ENCODE peak calls at places on chromosomes 16 and 17, in six cellular contexts. Z is adrenal gland, A is stomach, G is esophagus muscularis mucosa, T is heart right ventricle, L is psoas muscle. H is an unnamed sample. For H3K27me3, the result is how much of the 10 kb centered on the place peaks cover.

GRCh38 chr17:61335105-61335844 is 64.4 kb upstream of the TBX2 start:
- DNase-seq in Z (peak), A (no peak), G (no peak), T (no peak), L (no peak), H (no peak)

GRCh38 chr17:44990994-44991393 is 22.9 kb upstream of the C1QL1 start:
- DNase-seq in Z (no peak), A (no peak), G (no peak), T (no peak), L (no peak), H (no peak)

GRCh38 chr17:69608808-69609494 is 194.5 kb downstream of the MAP2K6 start:
- DNase-seq in Z (peak), A (no peak), G (no peak), T (peak), L (no peak), H (no peak)

GRCh38 chr16:67853670-67854069 is 6.2 kb upstream of the CENPT start:
- DNase-seq in Z (no peak), A (no peak), G (no peak), T (no peak), L (no peak), H (no peak)

GRCh38 chr16:13421726-13422125 is 498.2 kb upstream of the ERCC4 start:
- DNase-seq in Z (no peak), A (no peak), G (no peak), T (no peak), L (no peak), H (no peak)

GRCh38 chr16:58709338-58709737 is 24.8 kb upstream of the SLC38A7 start:
- DNase-seq in Z (no peak), A (no peak), G (no peak), T (no peak), L (no peak), H (no peak)

GRCh38 chr16:1667271-1667670 is 10.8 kb upstream of the JPT2 start:
- DNase-seq in Z (no peak), A (no peak), G (no peak), T (no peak), L (no peak), H (no peak)

GRCh38 chr16:66382966-66383299 is 16.4 kb downstream of the CDH5 start:
- DNase-seq in Z (no peak), A (no peak), G (no peak), T (no peak), L (no peak), H (no peak)

GRCh38 chr17:78539771-78540170 is 37.4 kb downstream of the DNAH17 start:
- DNase-seq in Z (no peak), A (no peak), G (no peak), T (no peak), L (no peak), H (peak)

GRCh38 chr17:30956764-30957374 is 14.0 kb upstream of the RNF135 start:
- DNase-seq in Z (no peak), A (no peak), G (no peak), T (peak), L (peak), H (no peak)

GRCh38 chr17:28407130-28407973 is 1.3 kb upstream of the SLC46A1 start:
- DNase-seq in Z (no peak), A (no peak), G (no peak), T (no peak), L (no peak), H (no peak)

GRCh38 chr16:3214904-3215600 is 19.9 kb downstream of the ZNF200 start:
- DNase-seq in Z (no peak), A (no peak), G (no peak), T (no peak), L (no peak), H (no peak)

GRCh38 chr17:79740413-79740812 is 9.7 kb downstream of the ENPP7 start:
- DNase-seq in Z (no peak), A (no peak), G (no peak), T (no peak), L (no peak), H (no peak)

GRCh38 chr17:77598241-77598620 is 360.3 kb upstream of the TNRC6C start:
- DNase-seq in Z (no peak), A (no peak), G (no peak), T (no peak), L (no peak), H (peak)

GRCh38 chr16:57750796-57751538 is 15.4 kb downstream of the KATNB1 start:
- DNase-seq in Z (no peak), A (no peak), G (no peak), T (no peak), L (peak), H (no peak)

GRCh38 chr16:2278956-2279800 is 11.3 kb upstream of the RNPS1 start:
- DNase-seq in Z (no peak), A (no peak), G (no peak), T (no peak), L (no peak), H (no peak)

GRCh38 chr16:15856901-15857778 is at the start of gene MYH11:
- DNase-seq in Z (no peak), A (no peak), G (no peak), T (no peak), L (no peak), H (peak)

GRCh38 chr17:63751806-63752205 is 10.2 kb upstream of the STRADA start:
- DNase-seq in Z (no peak), A (no peak), G (no peak), T (no peak), L (no peak), H (no peak)

GRCh38 chr16:48276102-48276501 is 28.8 kb upstream of the ABCC11 start:
- DNase-seq in Z (peak), A (no peak), G (no peak), T (no peak), L (no peak), H (no peak)

GRCh38 chr16:1208239-1208830 is 16.7 kb downstream of the TPSG1 start:
- DNase-seq in Z (no peak), A (no peak), G (no peak), T (no peak), L (no peak), H (no peak)

GRCh38 chr17:40075216-40076100 is 12.7 kb downstream of the THRA start:
- DNase-seq in Z (peak), A (peak), G (no peak), T (peak), L (peak), H (peak)

GRCh38 chr17:77919276-77919675 is 39.2 kb upstream of the TNRC6C start:
- DNase-seq in Z (no peak), A (no peak), G (no peak), T (no peak), L (no peak), H (no peak)

GRCh38 chr17:27343972-27344607 is 50.2 kb downstream of the WSB1 start:
- DNase-seq in Z (peak), A (no peak), G (no peak), T (no peak), L (no peak), H (no peak)

GRCh38 chr17:27346228-27346899 is 52.5 kb downstream of the WSB1 start:
- DNase-seq in Z (no peak), A (no peak), G (no peak), T (no peak), L (no peak), H (no peak)

GRCh38 chr17:27348196-27348595 is 54.3 kb downstream of the WSB1 start:
- DNase-seq in Z (no peak), A (no peak), G (no peak), T (no peak), L (no peak), H (no peak)

GRCh38 chr17:27343294-27343693 is 49.4 kb downstream of the WSB1 start:
- DNase-seq in Z (no peak), A (no peak), G (no peak), T (no peak), L (no peak), H (no peak)

GRCh38 chr17:27345141-27345904 is 51.4 kb downstream of the WSB1 start:
- DNase-seq in Z (peak), A (no peak), G (no peak), T (no peak), L (no peak), H (no peak)
- H3K27ac ChIP-seq in Z (peak), A (no peak), G (peak), T (no peak), L (no peak), H (no peak)

GRCh38 chr17:17062356-17062755 is 20.1 kb downstream of the MPRIP start:
- DNase-seq in Z (no peak), A (no peak), G (no peak), T (no peak), L (no peak), H (peak)
- TF ChIP-seq CTCF in Z (no peak), A (no peak), G (no peak), T (no peak), L (no peak), H (no peak)

GRCh38 chr17:51351890-51352289 is 91.5 kb downstream of the UTP18 start:
- DNase-seq in Z (peak), A (no peak), G (no peak), T (no peak), L (no peak), H (no peak)
- H3K27me3 ChIP-seq in Z (under half), A (under half), G (under half), T (under half), L (under half), H (under half)

GRCh38 chr17:76382305-76382802 is 2.1 kb upstream of the SPHK1 start:
- DNase-seq in Z (no peak), A (no peak), G (no peak), T (no peak), L (no peak), H (no peak)
- H3K27ac ChIP-seq in Z (peak), A (no peak), G (peak), T (peak), L (peak), H (peak)

GRCh38 chr17:58513913-58514794 is at the start of gene MTMR4:
- DNase-seq in Z (peak), A (peak), G (no peak), T (peak), L (peak), H (peak)

GRCh38 chr17:58516644-58517377 is 2.4 kb upstream of the MTMR4 start:
- DNase-seq in Z (no peak), A (no peak), G (no peak), T (no peak), L (no peak), H (peak)

GRCh38 chr17:58514795-58515157 is 338 bp upstream of the MTMR4 start:
- DNase-seq in Z (no peak), A (no peak), G (no peak), T (no peak), L (no peak), H (no peak)

GRCh38 chr17:58515286-58515685 is 848 bp upstream of the MTMR4 start:
- DNase-seq in Z (no peak), A (no peak), G (no peak), T (no peak), L (no peak), H (no peak)

GRCh38 chr17:58513391-58513912 is 986 bp downstream of the MTMR4 start:
- DNase-seq in Z (no peak), A (no peak), G (no peak), T (no peak), L (no peak), H (peak)
- TF ChIP-seq CTCF in Z (no peak), A (no peak), G (no peak), T (no peak), L (no peak), H (no peak)

DNA sequence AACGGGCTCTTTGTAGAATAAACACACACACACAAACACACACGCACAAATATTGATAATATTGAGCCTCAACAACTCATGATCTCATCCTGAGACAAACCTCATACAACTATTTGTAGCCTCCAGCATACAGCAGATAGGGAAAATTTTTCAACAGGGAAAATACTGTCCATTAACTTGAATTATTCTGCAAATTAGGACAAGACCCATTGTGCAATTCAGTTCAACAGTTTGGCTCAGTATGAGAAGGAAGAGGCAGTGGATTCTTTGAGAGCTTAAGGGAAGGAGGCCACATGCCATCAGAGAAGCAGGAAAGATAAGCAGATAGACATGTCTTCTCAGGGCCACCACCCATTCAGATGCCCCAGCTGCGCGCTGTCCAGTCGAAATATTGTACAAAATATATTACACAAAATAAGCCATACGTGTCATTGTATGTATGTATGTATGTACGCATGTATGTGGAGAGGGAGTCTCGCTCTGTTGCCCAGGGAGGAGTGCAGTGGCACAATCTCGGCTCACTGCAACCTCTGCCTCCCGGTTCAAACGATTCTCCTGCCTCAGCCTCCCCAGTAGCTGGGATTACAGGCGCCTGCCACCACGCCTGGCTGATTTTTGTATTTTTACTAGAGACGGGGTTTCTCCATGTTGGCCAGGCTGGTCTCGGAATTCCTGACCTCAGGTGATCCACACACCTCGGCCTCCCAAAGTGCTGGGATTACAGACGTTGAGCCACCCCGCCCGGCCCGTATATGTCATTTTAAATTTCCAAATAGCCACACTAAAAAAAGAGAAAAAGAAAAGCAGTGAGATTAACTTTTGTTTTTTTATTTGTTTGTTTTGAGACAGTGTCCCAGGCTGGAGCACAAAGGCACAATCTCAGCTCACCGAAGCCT is 1.8 kb downstream of the ZC3H7A start:
- DNase-seq in Z (no peak), A (no peak), G (no peak), T (no peak), L (no peak), H (no peak)
- H3K27me3 ChIP-seq in Z (under half), A (under half), G (under half), T (under half), L (under half), H (under half)

H was measured in sigmoid colon.